ENCODE peak calls at places on chromosomes 6 and 20, in seven cellular contexts. One of them, this sample, is unnamed.

GRCh38 chr20:47551841-47552240 is 50.2 kb downstream of the NCOA3 start:
- DNase-seq in stimulated activated CD4-positive, alpha-beta T cell treated with anti-CD3 and anti-CD28 coated beads, Interleukin-4, amount 100 ng/mL, for 48 hours: no peak
- DNase-seq in cardiac septum: no peak
- DNase-seq in GM03348: no peak
- DNase-seq in fibroblast of gingiva: no peak
- DNase-seq in NCI-H2029: peak; percentile 60
- DNase-seq in NCI-H446 treated with DMSO at 0.1 percent for 48 hours: no peak
- DNase-seq in this sample: no peak

GRCh38 chr6:7270320-7271204 is 42.4 kb downstream of the SSR1 start:
- DNase-seq in NCI-H446 treated with DMSO at 0.1 percent for 48 hours: no peak
- DNase-seq in GM03348: no peak
- DNase-seq in stimulated activated CD4-positive, alpha-beta T cell treated with anti-CD3 and anti-CD28 coated beads, Interleukin-4, amount 100 ng/mL, for 48 hours: no peak
- DNase-seq in fibroblast of gingiva: no peak
- DNase-seq in NCI-H2029: no peak
- DNase-seq in cardiac septum: no peak
- DNase-seq in this sample: peak; percentile 10

GRCh38 chr6:110524305-110524704 is 47.9 kb upstream of the SLC22A16 start:
- DNase-seq in NCI-H2029: no peak
- DNase-seq in GM03348: no peak
- DNase-seq in fibroblast of gingiva: no peak
- DNase-seq in cardiac septum: no peak
- DNase-seq in NCI-H446 treated with DMSO at 0.1 percent for 48 hours: no peak
- DNase-seq in stimulated activated CD4-positive, alpha-beta T cell treated with anti-CD3 and anti-CD28 coated beads, Interleukin-4, amount 100 ng/mL, for 48 hours: no peak
- DNase-seq in this sample: no peak

GRCh38 chr6:3405182-3405518 is 51.7 kb downstream of the SLC22A23 start:
- DNase-seq in GM03348: peak; percentile 28
- DNase-seq in fibroblast of gingiva: no peak
- DNase-seq in stimulated activated CD4-positive, alpha-beta T cell treated with anti-CD3 and anti-CD28 coated beads, Interleukin-4, amount 100 ng/mL, for 48 hours: no peak
- DNase-seq in cardiac septum: no peak
- DNase-seq in NCI-H446 treated with DMSO at 0.1 percent for 48 hours: no peak
- DNase-seq in NCI-H2029: no peak
- DNase-seq in this sample: no peak

GRCh38 chr6:53938810-53939209 is 144.0 kb downstream of the LRRC1 start:
- DNase-seq in cardiac septum: no peak
- DNase-seq in fibroblast of gingiva: no peak
- DNase-seq in stimulated activated CD4-positive, alpha-beta T cell treated with anti-CD3 and anti-CD28 coated beads, Interleukin-4, amount 100 ng/mL, for 48 hours: no peak
- DNase-seq in NCI-H446 treated with DMSO at 0.1 percent for 48 hours: no peak
- DNase-seq in GM03348: no peak
- DNase-seq in NCI-H2029: no peak
- DNase-seq in this sample: no peak

GRCh38 chr6:67886036-67886707 is 748.9 kb upstream of the ADGRB3 start:
- DNase-seq in fibroblast of gingiva: no peak
- DNase-seq in NCI-H446 treated with DMSO at 0.1 percent for 48 hours: no peak
- DNase-seq in NCI-H2029: no peak
- DNase-seq in GM03348: no peak
- DNase-seq in cardiac septum: no peak
- DNase-seq in stimulated activated CD4-positive, alpha-beta T cell treated with anti-CD3 and anti-CD28 coated beads, Interleukin-4, amount 100 ng/mL, for 48 hours: no peak
- DNase-seq in this sample: no peak

GRCh38 chr6:4129446-4129845 is 5.9 kb downstream of the ECI2 start:
- DNase-seq in cardiac septum: no peak
- DNase-seq in GM03348: no peak
- DNase-seq in NCI-H2029: no peak
- DNase-seq in NCI-H446 treated with DMSO at 0.1 percent for 48 hours: no peak
- DNase-seq in stimulated activated CD4-positive, alpha-beta T cell treated with anti-CD3 and anti-CD28 coated beads, Interleukin-4, amount 100 ng/mL, for 48 hours: no peak
- DNase-seq in fibroblast of gingiva: no peak
- DNase-seq in this sample: no peak

GRCh38 chr6:51936536-51936935 is 150.9 kb downstream of the PKHD1 start:
- DNase-seq in fibroblast of gingiva: no peak
- DNase-seq in GM03348: no peak
- DNase-seq in cardiac septum: no peak
- DNase-seq in NCI-H2029: no peak
- DNase-seq in stimulated activated CD4-positive, alpha-beta T cell treated with anti-CD3 and anti-CD28 coated beads, Interleukin-4, amount 100 ng/mL, for 48 hours: no peak
- DNase-seq in NCI-H446 treated with DMSO at 0.1 percent for 48 hours: no peak
- DNase-seq in this sample: no peak

GRCh38 chr6:161228911-161229591 is 44.8 kb downstream of the AGPAT4 start:
- DNase-seq in fibroblast of gingiva: peak; percentile 85
- DNase-seq in stimulated activated CD4-positive, alpha-beta T cell treated with anti-CD3 and anti-CD28 coated beads, Interleukin-4, amount 100 ng/mL, for 48 hours: no peak
- DNase-seq in cardiac septum: no peak
- DNase-seq in GM03348: peak; percentile 81
- DNase-seq in NCI-H446 treated with DMSO at 0.1 percent for 48 hours: peak; percentile 58
- DNase-seq in NCI-H2029: no peak
- DNase-seq in this sample: no peak

GRCh38 chr6:163412345-163412744 is 2.2 kb upstream of the QKI start:
- DNase-seq in NCI-H446 treated with DMSO at 0.1 percent for 48 hours: no peak
- DNase-seq in stimulated activated CD4-positive, alpha-beta T cell treated with anti-CD3 and anti-CD28 coated beads, Interleukin-4, amount 100 ng/mL, for 48 hours: no peak
- DNase-seq in GM03348: no peak
- DNase-seq in NCI-H2029: no peak
- DNase-seq in fibroblast of gingiva: no peak
- DNase-seq in cardiac septum: no peak
- DNase-seq in this sample: no peak

GRCh38 chr6:39941138-39941537 is 6.9 kb upstream of the MOCS1 start:
- DNase-seq in NCI-H446 treated with DMSO at 0.1 percent for 48 hours: no peak
- DNase-seq in stimulated activated CD4-positive, alpha-beta T cell treated with anti-CD3 and anti-CD28 coated beads, Interleukin-4, amount 100 ng/mL, for 48 hours: no peak
- DNase-seq in cardiac septum: no peak
- DNase-seq in GM03348: no peak
- DNase-seq in fibroblast of gingiva: no peak
- DNase-seq in NCI-H2029: no peak
- DNase-seq in this sample: no peak

GRCh38 chr6:126118058-126118759 is 131.9 kb downstream of the TRMT11 start:
- DNase-seq in GM03348: no peak
- DNase-seq in NCI-H446 treated with DMSO at 0.1 percent for 48 hours: no peak
- DNase-seq in stimulated activated CD4-positive, alpha-beta T cell treated with anti-CD3 and anti-CD28 coated beads, Interleukin-4, amount 100 ng/mL, for 48 hours: no peak
- DNase-seq in NCI-H2029: no peak
- DNase-seq in fibroblast of gingiva: no peak
- DNase-seq in cardiac septum: no peak
- DNase-seq in this sample: no peak

GRCh38 chr6:166058064-166058739 is 109.4 kb downstream of the TBXT start:
- DNase-seq in fibroblast of gingiva: no peak
- DNase-seq in cardiac septum: no peak
- DNase-seq in stimulated activated CD4-positive, alpha-beta T cell treated with anti-CD3 and anti-CD28 coated beads, Interleukin-4, amount 100 ng/mL, for 48 hours: no peak
- DNase-seq in NCI-H2029: no peak
- DNase-seq in NCI-H446 treated with DMSO at 0.1 percent for 48 hours: no peak
- DNase-seq in GM03348: peak; percentile 46
- DNase-seq in this sample: no peak

GRCh38 chr6:33392168-33392947 is 735 bp downstream of the KIFC1 start:
- DNase-seq in NCI-H446 treated with DMSO at 0.1 percent for 48 hours: no peak
- DNase-seq in NCI-H2029: peak; percentile 12
- DNase-seq in fibroblast of gingiva: no peak
- DNase-seq in GM03348: no peak
- DNase-seq in cardiac septum: no peak
- DNase-seq in stimulated activated CD4-positive, alpha-beta T cell treated with anti-CD3 and anti-CD28 coated beads, Interleukin-4, amount 100 ng/mL, for 48 hours: no peak
- DNase-seq in this sample: no peak

GRCh38 chr6:105066836-105067235 is 109.9 kb downstream of the LIN28B start:
- DNase-seq in NCI-H2029: no peak
- DNase-seq in stimulated activated CD4-positive, alpha-beta T cell treated with anti-CD3 and anti-CD28 coated beads, Interleukin-4, amount 100 ng/mL, for 48 hours: no peak
- DNase-seq in fibroblast of gingiva: no peak
- DNase-seq in GM03348: no peak
- DNase-seq in NCI-H446 treated with DMSO at 0.1 percent for 48 hours: no peak
- DNase-seq in cardiac septum: no peak
- DNase-seq in this sample: no peak

GRCh38 chr6:144667517-144667916 is 382.4 kb downstream of the UTRN start:
- DNase-seq in NCI-H2029: no peak
- DNase-seq in cardiac septum: no peak
- DNase-seq in fibroblast of gingiva: no peak
- DNase-seq in stimulated activated CD4-positive, alpha-beta T cell treated with anti-CD3 and anti-CD28 coated beads, Interleukin-4, amount 100 ng/mL, for 48 hours: no peak
- DNase-seq in NCI-H446 treated with DMSO at 0.1 percent for 48 hours: no peak
- DNase-seq in GM03348: no peak
- DNase-seq in this sample: no peak

GRCh38 chr6:37669887-37670437 is 27.7 kb downstream of the MDGA1 start:
- DNase-seq in NCI-H2029: no peak
- DNase-seq in fibroblast of gingiva: no peak
- DNase-seq in GM03348: no peak
- DNase-seq in NCI-H446 treated with DMSO at 0.1 percent for 48 hours: no peak
- DNase-seq in stimulated activated CD4-positive, alpha-beta T cell treated with anti-CD3 and anti-CD28 coated beads, Interleukin-4, amount 100 ng/mL, for 48 hours: no peak
- DNase-seq in cardiac septum: no peak
- DNase-seq in this sample: no peak

GRCh38 chr20:45341579-45341938 is 6.7 kb downstream of the SDC4 start:
- DNase-seq in fibroblast of gingiva: no peak
- DNase-seq in stimulated activated CD4-positive, alpha-beta T cell treated with anti-CD3 and anti-CD28 coated beads, Interleukin-4, amount 100 ng/mL, for 48 hours: no peak
- DNase-seq in cardiac septum: no peak
- DNase-seq in GM03348: no peak
- DNase-seq in NCI-H2029: peak; percentile 50
- DNase-seq in NCI-H446 treated with DMSO at 0.1 percent for 48 hours: no peak
- DNase-seq in this sample: no peak

GRCh38 chr6:329888-330691 is 37.8 kb downstream of the DUSP22 start:
- DNase-seq in GM03348: no peak
- DNase-seq in NCI-H2029: no peak
- DNase-seq in NCI-H446 treated with DMSO at 0.1 percent for 48 hours: no peak
- DNase-seq in cardiac septum: peak; percentile 73
- DNase-seq in fibroblast of gingiva: peak; percentile 32
- DNase-seq in stimulated activated CD4-positive, alpha-beta T cell treated with anti-CD3 and anti-CD28 coated beads, Interleukin-4, amount 100 ng/mL, for 48 hours: no peak
- DNase-seq in this sample: no peak

GRCh38 chr6:170378502-170378901 is 71.9 kb downstream of the FAM120B start:
- DNase-seq in cardiac septum: no peak
- DNase-seq in fibroblast of gingiva: no peak
- DNase-seq in stimulated activated CD4-positive, alpha-beta T cell treated with anti-CD3 and anti-CD28 coated beads, Interleukin-4, amount 100 ng/mL, for 48 hours: no peak
- DNase-seq in NCI-H446 treated with DMSO at 0.1 percent for 48 hours: no peak
- DNase-seq in NCI-H2029: no peak
- DNase-seq in GM03348: no peak
- DNase-seq in this sample: no peak

GRCh38 chr6:135358907-135359459 is 138.6 kb downstream of the AHI1 start:
- DNase-seq in fibroblast of gingiva: no peak
- DNase-seq in NCI-H446 treated with DMSO at 0.1 percent for 48 hours: no peak
- DNase-seq in NCI-H2029: no peak
- DNase-seq in cardiac septum: no peak
- DNase-seq in GM03348: peak; percentile 7
- DNase-seq in stimulated activated CD4-positive, alpha-beta T cell treated with anti-CD3 and anti-CD28 coated beads, Interleukin-4, amount 100 ng/mL, for 48 hours: no peak
- DNase-seq in this sample: no peak

GRCh38 chr20:63095718-63096654 is 89.2 kb upstream of the BHLHE23 start:
- DNase-seq in stimulated activated CD4-positive, alpha-beta T cell treated with anti-CD3 and anti-CD28 coated beads, Interleukin-4, amount 100 ng/mL, for 48 hours: no peak
- DNase-seq in NCI-H2029: no peak
- DNase-seq in GM03348: no peak
- DNase-seq in cardiac septum: peak; percentile 67
- DNase-seq in fibroblast of gingiva: no peak
- DNase-seq in NCI-H446 treated with DMSO at 0.1 percent for 48 hours: no peak
- DNase-seq in this sample: no peak

GRCh38 chr6:403659-404655 is 12.4 kb downstream of the IRF4 start:
- DNase-seq in GM03348: no peak
- DNase-seq in cardiac septum: peak; percentile 69
- DNase-seq in NCI-H446 treated with DMSO at 0.1 percent for 48 hours: no peak
- DNase-seq in NCI-H2029: no peak
- DNase-seq in stimulated activated CD4-positive, alpha-beta T cell treated with anti-CD3 and anti-CD28 coated beads, Interleukin-4, amount 100 ng/mL, for 48 hours: no peak
- DNase-seq in fibroblast of gingiva: no peak
- DNase-seq in this sample: peak; percentile 76

GRCh38 chr20:58891686-58892125 is 39.2 kb downstream of the GNAS start:
- DNase-seq in stimulated activated CD4-positive, alpha-beta T cell treated with anti-CD3 and anti-CD28 coated beads, Interleukin-4, amount 100 ng/mL, for 48 hours: peak; percentile 26
- DNase-seq in fibroblast of gingiva: no peak
- DNase-seq in GM03348: peak; percentile 68
- DNase-seq in cardiac septum: no peak
- DNase-seq in NCI-H2029: no peak
- DNase-seq in NCI-H446 treated with DMSO at 0.1 percent for 48 hours: no peak
- DNase-seq in this sample: peak; percentile 54

GRCh38 chr6:7129784-7130569 is 22.2 kb downstream of the RREB1 start:
- DNase-seq in GM03348: peak; percentile 79
- DNase-seq in NCI-H2029: peak; percentile 64
- DNase-seq in stimulated activated CD4-positive, alpha-beta T cell treated with anti-CD3 and anti-CD28 coated beads, Interleukin-4, amount 100 ng/mL, for 48 hours: no peak
- DNase-seq in cardiac septum: no peak
- DNase-seq in NCI-H446 treated with DMSO at 0.1 percent for 48 hours: no peak
- DNase-seq in fibroblast of gingiva: peak; percentile 53
- DNase-seq in this sample: peak; percentile 67

GRCh38 chr20:41098703-41099250 is 38.6 kb upstream of the PLCG1 start:
- DNase-seq in NCI-H446 treated with DMSO at 0.1 percent for 48 hours: no peak
- DNase-seq in NCI-H2029: no peak
- DNase-seq in GM03348: peak; percentile 71
- DNase-seq in cardiac septum: no peak
- DNase-seq in stimulated activated CD4-positive, alpha-beta T cell treated with anti-CD3 and anti-CD28 coated beads, Interleukin-4, amount 100 ng/mL, for 48 hours: no peak
- DNase-seq in fibroblast of gingiva: peak; percentile 91
- DNase-seq in this sample: no peak

GRCh38 chr20:59948828-59949720 is 8.9 kb downstream of the FAM217B start:
- DNase-seq in fibroblast of gingiva: peak; percentile 39
- DNase-seq in GM03348: peak; percentile 52
- DNase-seq in NCI-H446 treated with DMSO at 0.1 percent for 48 hours: peak; percentile 33
- DNase-seq in NCI-H2029: peak; percentile 64
- DNase-seq in cardiac septum: no peak
- DNase-seq in stimulated activated CD4-positive, alpha-beta T cell treated with anti-CD3 and anti-CD28 coated beads, Interleukin-4, amount 100 ng/mL, for 48 hours: no peak
- DNase-seq in this sample: no peak

GRCh38 chr6:105835373-105835772 is 250.8 kb upstream of the PRDM1 start:
- DNase-seq in cardiac septum: no peak
- DNase-seq in fibroblast of gingiva: peak; percentile 22
- DNase-seq in GM03348: no peak
- DNase-seq in NCI-H446 treated with DMSO at 0.1 percent for 48 hours: no peak
- DNase-seq in stimulated activated CD4-positive, alpha-beta T cell treated with anti-CD3 and anti-CD28 coated beads, Interleukin-4, amount 100 ng/mL, for 48 hours: no peak
- DNase-seq in NCI-H2029: no peak
- DNase-seq in this sample: no peak

GRCh38 chr6:26199057-26199772 is 112.0 kb downstream of the HFE start:
- DNase-seq in cardiac septum: peak; percentile 84
- DNase-seq in NCI-H446 treated with DMSO at 0.1 percent for 48 hours: peak; percentile 98
- DNase-seq in NCI-H2029: peak; percentile 95
- DNase-seq in stimulated activated CD4-positive, alpha-beta T cell treated with anti-CD3 and anti-CD28 coated beads, Interleukin-4, amount 100 ng/mL, for 48 hours: peak; percentile 58
- DNase-seq in fibroblast of gingiva: peak; percentile 96
- DNase-seq in GM03348: peak; percentile 90
- DNase-seq in this sample: peak; percentile 83

GRCh38 chr6:143948208-143948607 is 59.9 kb downstream of the PLAGL1 start:
- DNase-seq in GM03348: no peak
- DNase-seq in stimulated activated CD4-positive, alpha-beta T cell treated with anti-CD3 and anti-CD28 coated beads, Interleukin-4, amount 100 ng/mL, for 48 hours: no peak
- DNase-seq in cardiac septum: no peak
- DNase-seq in fibroblast of gingiva: no peak
- DNase-seq in NCI-H446 treated with DMSO at 0.1 percent for 48 hours: no peak
- DNase-seq in NCI-H2029: no peak
- DNase-seq in this sample: no peak

GRCh38 chr6:113077794-113078193 is 730.7 kb downstream of the RFPL4B start:
- DNase-seq in GM03348: no peak
- DNase-seq in cardiac septum: no peak
- DNase-seq in fibroblast of gingiva: no peak
- DNase-seq in stimulated activated CD4-positive, alpha-beta T cell treated with anti-CD3 and anti-CD28 coated beads, Interleukin-4, amount 100 ng/mL, for 48 hours: no peak
- DNase-seq in NCI-H446 treated with DMSO at 0.1 percent for 48 hours: no peak
- DNase-seq in NCI-H2029: no peak
- DNase-seq in this sample: no peak

GRCh38 chr6:43921039-43921438 is 151.0 kb downstream of the VEGFA start:
- DNase-seq in GM03348: no peak
- DNase-seq in NCI-H446 treated with DMSO at 0.1 percent for 48 hours: no peak
- DNase-seq in NCI-H2029: peak; percentile 37
- DNase-seq in cardiac septum: no peak
- DNase-seq in fibroblast of gingiva: no peak
- DNase-seq in stimulated activated CD4-positive, alpha-beta T cell treated with anti-CD3 and anti-CD28 coated beads, Interleukin-4, amount 100 ng/mL, for 48 hours: no peak
- DNase-seq in this sample: no peak

GRCh38 chr6:53479871-53480270 is 65.0 kb downstream of the GCLC start:
- DNase-seq in cardiac septum: no peak
- DNase-seq in fibroblast of gingiva: no peak
- DNase-seq in NCI-H2029: no peak
- DNase-seq in NCI-H446 treated with DMSO at 0.1 percent for 48 hours: no peak
- DNase-seq in stimulated activated CD4-positive, alpha-beta T cell treated with anti-CD3 and anti-CD28 coated beads, Interleukin-4, amount 100 ng/mL, for 48 hours: no peak
- DNase-seq in GM03348: no peak
- DNase-seq in this sample: no peak

GRCh38 chr6:35719830-35720733 is 16.8 kb upstream of the ARMC12 start:
- DNase-seq in GM03348: no peak
- DNase-seq in stimulated activated CD4-positive, alpha-beta T cell treated with anti-CD3 and anti-CD28 coated beads, Interleukin-4, amount 100 ng/mL, for 48 hours: no peak
- DNase-seq in NCI-H446 treated with DMSO at 0.1 percent for 48 hours: no peak
- DNase-seq in fibroblast of gingiva: no peak
- DNase-seq in NCI-H2029: no peak
- DNase-seq in cardiac septum: no peak
- DNase-seq in this sample: peak; percentile 61

GRCh38 chr20:37907677-37908397 is 4.9 kb downstream of the VSTM2L start:
- DNase-seq in stimulated activated CD4-positive, alpha-beta T cell treated with anti-CD3 and anti-CD28 coated beads, Interleukin-4, amount 100 ng/mL, for 48 hours: no peak
- DNase-seq in cardiac septum: no peak
- DNase-seq in fibroblast of gingiva: peak; percentile 41
- DNase-seq in GM03348: peak; percentile 92
- DNase-seq in NCI-H2029: peak; percentile 51
- DNase-seq in NCI-H446 treated with DMSO at 0.1 percent for 48 hours: peak; percentile 83
- DNase-seq in this sample: no peak

GRCh38 chr20:49635171-49635570 is 67.2 kb upstream of the PTGIS start:
- DNase-seq in stimulated activated CD4-positive, alpha-beta T cell treated with anti-CD3 and anti-CD28 coated beads, Interleukin-4, amount 100 ng/mL, for 48 hours: no peak
- DNase-seq in GM03348: no peak
- DNase-seq in NCI-H2029: peak; percentile 77
- DNase-seq in cardiac septum: no peak
- DNase-seq in fibroblast of gingiva: no peak
- DNase-seq in NCI-H446 treated with DMSO at 0.1 percent for 48 hours: no peak
- DNase-seq in this sample: no peak

GRCh38 chr20:19727251-19727847 is 30.7 kb upstream of the RIN2 start:
- DNase-seq in NCI-H2029: no peak
- DNase-seq in GM03348: no peak
- DNase-seq in cardiac septum: no peak
- DNase-seq in NCI-H446 treated with DMSO at 0.1 percent for 48 hours: no peak
- DNase-seq in fibroblast of gingiva: no peak
- DNase-seq in stimulated activated CD4-positive, alpha-beta T cell treated with anti-CD3 and anti-CD28 coated beads, Interleukin-4, amount 100 ng/mL, for 48 hours: no peak
- DNase-seq in this sample: no peak

GRCh38 chr20:19308151-19308550 is 95.7 kb downstream of the SLC24A3 start:
- DNase-seq in fibroblast of gingiva: no peak
- DNase-seq in NCI-H2029: no peak
- DNase-seq in NCI-H446 treated with DMSO at 0.1 percent for 48 hours: no peak
- DNase-seq in GM03348: no peak
- DNase-seq in cardiac septum: no peak
- DNase-seq in stimulated activated CD4-positive, alpha-beta T cell treated with anti-CD3 and anti-CD28 coated beads, Interleukin-4, amount 100 ng/mL, for 48 hours: no peak
- DNase-seq in this sample: no peak